ENCODE peak calls at places on chromosome 22, in ten cellular contexts. L is activated CD8-positive, alpha-beta memory T cell treated with anti-CD3 and anti-CD28 coated beads for 48 hours; N is nucleus accumbens; D is bronchial epithelial cell; S is stimulated activated naive CD4-positive, alpha-beta T cell; P is MCF 10A; R is NCI-H2171 treated with DMSO at 0.1 percent for 48 hours; I is NCI-H187 treated with DMSO at 0.1 percent for 48 hours; A is M059J; X is uterus. M is an unnamed sample.

GRCh38 chr22:44281706-44282637 is 30.8 kb downstream of the SHISAL1 start:
- DNase-seq in L (no peak), N (no peak), D (no peak), S (no peak), P (no peak), R (peak), I (no peak), A (no peak), X (no peak), M (no peak)

GRCh38 chr22:25853902-25854301 is 111.9 kb downstream of the MYO18B start:
- DNase-seq in L (no peak), N (no peak), D (no peak), S (no peak), P (peak), R (peak), I (no peak), A (no peak), X (no peak), M (peak)

GRCh38 chr22:20146777-20147176 is 4.1 kb downstream of the CCDC188 start:
- DNase-seq in L (no peak), N (no peak), D (no peak), S (no peak), P (no peak), R (no peak), I (no peak), A (no peak), X (no peak), M (no peak)

GRCh38 chr22:39013923-39014722 is at the start of gene APOBEC3C:
- DNase-seq in L (peak), N (no peak), D (peak), S (peak), P (peak), R (no peak), I (no peak), A (peak), X (peak), M (peak)

GRCh38 chr22:40416267-40416570 is 45.8 kb downstream of the SGSM3 start:
- DNase-seq in L (no peak), N (no peak), D (no peak), S (no peak), P (no peak), R (no peak), I (no peak), A (no peak), X (no peak), M (no peak)

GRCh38 chr22:20234760-20235452 is 33.2 kb downstream of the RTN4R start:
- DNase-seq in L (no peak), N (no peak), D (no peak), S (no peak), P (no peak), R (no peak), I (no peak), A (no peak), X (no peak), M (no peak)

GRCh38 chr22:37472418-37473006 is 13.7 kb downstream of the MFNG start:
- DNase-seq in L (no peak), N (no peak), D (peak), S (peak), P (peak), R (no peak), I (no peak), A (peak), X (no peak), M (peak)

GRCh38 chr22:19850482-19851109 is 4.1 kb downstream of the GNB1L start:
- DNase-seq in L (no peak), N (no peak), D (no peak), S (no peak), P (no peak), R (no peak), I (no peak), A (no peak), X (no peak), M (no peak)

GRCh38 chr22:39097098-39098020 is at the start of gene APOBEC3H:
- DNase-seq in L (no peak), N (no peak), D (peak), S (no peak), P (peak), R (peak), I (no peak), A (peak), X (peak), M (peak)

GRCh38 chr22:38088723-38089473 is 4.9 kb upstream of the SLC16A8 start:
- DNase-seq in L (no peak), N (peak), D (no peak), S (no peak), P (no peak), R (no peak), I (no peak), A (no peak), X (no peak), M (no peak)

GRCh38 chr22:19997561-19998231 is 18.9 kb downstream of the ARVCF start:
- DNase-seq in L (no peak), N (no peak), D (no peak), S (no peak), P (no peak), R (no peak), I (no peak), A (no peak), X (no peak), M (no peak)

GRCh38 chr22:30121988-30122387 is 41.7 kb downstream of the HORMAD2 start:
- DNase-seq in L (no peak), N (no peak), D (no peak), S (no peak), P (no peak), R (no peak), I (no peak), A (no peak), X (no peak), M (no peak)

GRCh38 chr22:31173386-31174145 is 13.6 kb downstream of the RNF185 start:
- DNase-seq in L (no peak), N (no peak), D (peak), S (no peak), P (peak), R (no peak), I (no peak), A (peak), X (no peak), M (peak)

GRCh38 chr22:39713799-39714290 is 143.3 kb downstream of the CACNA1I start:
- DNase-seq in L (no peak), N (no peak), D (no peak), S (no peak), P (no peak), R (no peak), I (no peak), A (no peak), X (no peak), M (no peak)

M was measured in kidney tubule cell.